ENCODE peak calls at places on chromosomes 16 and 17, in five cellular contexts. C is GM20000, L is Peyer's patch, P is coronary artery, A is mucosa of descending colon. J is an unnamed sample.

GRCh38 chr16:88347656-88348376 is 34.9 kb upstream of the ZNF469 start:
- DNase-seq in C (peak; percentile 76), L (no peak), P (no peak), A (peak; percentile 13), J (no peak)

GRCh38 chr17:2964370-2964769 is 99.0 kb downstream of the OR1D5 start:
- DNase-seq in C (no peak), L (no peak), P (no peak), A (no peak), J (no peak)

GRCh38 chr17:76585048-76585648 is 512 bp downstream of the ST6GALNAC2 start:
- DNase-seq in C (no peak), L (peak; percentile 63), P (no peak), A (peak; percentile 60), J (no peak)

GRCh38 chr16:74743668-74744299 is 30.8 kb downstream of the FA2H start:
- DNase-seq in C (no peak), L (peak; percentile 90), P (no peak), A (peak; percentile 86), J (no peak)

GRCh38 chr17:52202572-52202876 is 44.0 kb upstream of the CA10 start:
- DNase-seq in C (no peak), L (no peak), P (no peak), A (no peak), J (no peak)

GRCh38 chr17:80881321-80881720 is 110.3 kb upstream of the CHMP6 start:
- DNase-seq in C (no peak), L (no peak), P (no peak), A (peak; percentile 18), J (no peak)

GRCh38 chr17:12982224-12982623 is 35.6 kb downstream of the ELAC2 start:
- DNase-seq in C (no peak), L (no peak), P (no peak), A (no peak), J (no peak)

GRCh38 chr16:21723532-21723931 is 59.8 kb downstream of the OTOA start:
- DNase-seq in C (no peak), L (no peak), P (no peak), A (no peak), J (no peak)

GRCh38 chr17:48055531-48056245 is 7.5 kb downstream of the NFE2L1 start:
- DNase-seq in C (peak; percentile 75), L (no peak), P (no peak), A (no peak), J (peak; percentile 73)

GRCh38 chr17:11326492-11326891 is 85.5 kb downstream of the SHISA6 start:
- DNase-seq in C (no peak), L (no peak), P (no peak), A (no peak), J (no peak)

GRCh38 chr16:82011199-82011641 is at the start of gene SDR42E1:
- DNase-seq in C (peak; percentile 78), L (peak; percentile 82), P (no peak), A (peak; percentile 88), J (peak; percentile 77)

GRCh38 chr17:50762177-50762576 is 5.1 kb downstream of the ANKRD40CL start:
- DNase-seq in C (no peak), L (no peak), P (no peak), A (no peak), J (no peak)

GRCh38 chr17:41784207-41784744 is 2.2 kb downstream of the JUP start:
- DNase-seq in C (peak; percentile 80), L (no peak), P (no peak), A (peak; percentile 57), J (peak; percentile 70)

GRCh38 chr16:86925067-86925791 is 346.9 kb downstream of the FOXL1 start:
- DNase-seq in C (no peak), L (peak; percentile 59), P (no peak), A (no peak), J (no peak)

GRCh38 chr17:35774499-35774898 is 13.8 kb downstream of the C17orf50 start:
- DNase-seq in C (no peak), L (no peak), P (no peak), A (peak; percentile 82), J (no peak)

GRCh38 chr17:50627782-50628601 is 6.7 kb upstream of the ABCC3 start:
- DNase-seq in C (no peak), L (peak; percentile 80), P (no peak), A (peak; percentile 80), J (no peak)

GRCh38 chr17:39631403-39631802 is 4.7 kb downstream of the PPP1R1B start:
- DNase-seq in C (no peak), L (peak; percentile 69), P (no peak), A (peak; percentile 73), J (no peak)

GRCh38 chr17:79815836-79816371 is 19.0 kb upstream of the CBX8 start:
- DNase-seq in C (no peak), L (no peak), P (no peak), A (no peak), J (no peak)

GRCh38 chr16:86457621-86458456 is 52.5 kb upstream of the FOXF1 start:
- DNase-seq in C (no peak), L (no peak), P (no peak), A (no peak), J (no peak)

GRCh38 chr16:81723098-81723723 is 55.9 kb upstream of the PLCG2 start:
- DNase-seq in C (peak; percentile 79), L (no peak), P (no peak), A (no peak), J (peak; percentile 71)

GRCh38 chr16:12293913-12294312 is 317.4 kb downstream of the SNX29 start:
- DNase-seq in C (no peak), L (no peak), P (no peak), A (no peak), J (no peak)

DNA sequence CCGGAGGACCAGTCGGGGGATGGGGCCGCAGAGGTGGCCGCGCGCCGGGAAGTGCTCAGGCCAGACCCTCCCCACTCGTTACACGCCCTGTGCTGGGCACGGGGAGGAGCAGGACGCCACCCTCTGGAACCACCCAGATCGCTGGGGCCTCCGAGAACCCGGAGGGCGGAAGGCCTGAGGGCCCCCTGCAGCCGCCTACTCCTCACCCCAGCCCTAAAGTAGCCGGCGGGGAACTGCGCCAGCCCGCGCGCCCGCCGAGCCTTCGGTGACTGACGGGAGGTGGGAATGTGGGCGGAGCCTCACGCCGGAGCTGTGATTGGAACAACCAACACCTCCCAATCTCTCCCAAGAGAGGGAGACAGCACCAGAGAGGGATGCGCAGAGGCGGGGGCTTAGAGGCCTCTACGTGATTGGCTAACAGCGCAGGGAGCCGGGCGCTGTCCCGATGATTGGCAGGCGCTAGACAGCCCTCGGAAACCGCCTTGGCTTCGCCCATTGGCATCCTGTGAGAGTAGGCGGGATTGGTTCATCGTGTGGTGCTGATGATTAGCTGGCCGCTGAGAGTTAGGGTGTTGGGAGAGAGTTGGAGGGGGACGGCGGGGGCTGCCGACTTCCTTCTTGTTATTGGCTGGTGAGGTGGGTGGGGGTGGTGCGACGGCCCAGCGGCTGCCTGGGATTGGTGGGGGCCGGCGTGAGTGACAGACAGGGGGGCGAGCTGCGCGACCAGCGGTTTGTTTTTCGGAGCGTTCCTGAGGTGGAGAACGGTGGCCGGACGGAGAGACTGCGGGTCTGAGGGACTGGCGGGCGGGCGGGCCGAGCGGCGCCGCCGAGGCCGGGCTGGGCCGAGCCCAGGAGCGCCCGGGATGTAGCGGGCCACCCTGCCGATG is at the start of gene MAP3K3:
- DNase-seq in C (peak; percentile 99), L (peak; percentile 97), P (peak; percentile 100), A (peak; percentile 97), J (peak; percentile 99)
- TF ChIP-seq CTCF in C (no peak), L (no peak), P (no peak), A (peak; percentile 27), J (peak; percentile 28)

GRCh38 chr16:72475688-72476087 is 303.7 kb upstream of the PMFBP1 start:
- DNase-seq in C (no peak), L (no peak), P (no peak), A (no peak), J (no peak)
- TF ChIP-seq CTCF in C (no peak), L (no peak), P (no peak), A (no peak), J (no peak)

GRCh38 chr16:585351-585750 is 4.5 kb upstream of the RAB40C start:
- DNase-seq in C (no peak), L (peak; percentile 58), P (no peak), A (no peak), J (no peak)
- TF ChIP-seq CTCF in C (no peak), L (no peak), P (no peak), A (no peak), J (no peak)

GRCh38 chr16:84183572-84183875 is 3.3 kb downstream of the TAF1C start:
- DNase-seq in C (no peak), L (no peak), P (no peak), A (no peak), J (no peak)

GRCh38 chr16:84182680-84183571 is 3.9 kb downstream of the TAF1C start:
- DNase-seq in C (no peak), L (no peak), P (peak; percentile 57), A (no peak), J (no peak)

GRCh38 chr16:84184775-84185174 is 2.1 kb downstream of the TAF1C start:
- DNase-seq in C (no peak), L (no peak), P (peak; percentile 68), A (no peak), J (no peak)

GRCh38 chr16:84182104-84182503 is 4.8 kb downstream of the TAF1C start:
- DNase-seq in C (peak; percentile 2), L (no peak), P (peak; percentile 68), A (no peak), J (no peak)

GRCh38 chr16:84183911-84184310 is 2.9 kb downstream of the TAF1C start:
- DNase-seq in C (no peak), L (no peak), P (peak; percentile 66), A (no peak), J (no peak)
- TF ChIP-seq CTCF in C (no peak), L (no peak), P (no peak), A (no peak), J (no peak)

GRCh38 chr17:66309793-66310192 is 7.4 kb downstream of the PRKCA start:
- DNase-seq in C (no peak), L (no peak), P (no peak), A (no peak), J (no peak)

GRCh38 chr17:66312912-66313311 is 10.5 kb downstream of the PRKCA start:
- DNase-seq in C (no peak), L (no peak), P (no peak), A (no peak), J (no peak)

GRCh38 chr17:66313325-66313724 is 10.9 kb downstream of the PRKCA start:
- DNase-seq in C (no peak), L (no peak), P (no peak), A (no peak), J (no peak)

GRCh38 chr17:66308856-66309255 is 6.4 kb downstream of the PRKCA start:
- DNase-seq in C (no peak), L (no peak), P (no peak), A (no peak), J (no peak)

GRCh38 chr17:66310528-66311148 is 8.2 kb downstream of the PRKCA start:
- DNase-seq in C (no peak), L (no peak), P (no peak), A (no peak), J (no peak)
- TF ChIP-seq CTCF in C (no peak), L (no peak), P (no peak), A (no peak), J (no peak)

GRCh38 chr16:30972872-30973271 is 12.1 kb upstream of the HSD3B7 start:
- DNase-seq in C (no peak), L (no peak), P (no peak), A (no peak), J (no peak)
- TF ChIP-seq CTCF in C (no peak), L (no peak), P (no peak), A (no peak), J (peak; percentile 9)